ENCODE peak calls at places on chromosomes 2 and 18, in five cellular contexts. P, V, O, K and Y are unnamed samples.

GRCh38 chr2:86274265-86274917 is 63.0 kb downstream of the REEP1 start:
- DNase-seq in P (no peak), V (peak), O (no peak), K (peak), Y (peak)

GRCh38 chr2:219454217-219454616 is 19.6 kb downstream of the SPEG start:
- DNase-seq in P (no peak), V (no peak), O (no peak), K (no peak), Y (no peak)

GRCh38 chr18:77250926-77251729 is 1.5 kb downstream of the GALR1 start:
- DNase-seq in P (no peak), V (no peak), O (peak), K (no peak), Y (no peak)

GRCh38 chr18:6960656-6961055 is 156.9 kb downstream of the LAMA1 start:
- DNase-seq in P (no peak), V (peak), O (no peak), K (no peak), Y (no peak)

GRCh38 chr2:158686166-158686792 is 108.8 kb upstream of the DAPL1 start:
- DNase-seq in P (no peak), V (no peak), O (no peak), K (no peak), Y (no peak)

GRCh38 chr2:26184555-26185303 is 11.8 kb downstream of the GAREM2 start:
- DNase-seq in P (peak), V (peak), O (peak), K (peak), Y (peak)

GRCh38 chr18:75005622-75006021 is 203.3 kb downstream of the PTGR3 start:
- DNase-seq in P (no peak), V (no peak), O (no peak), K (no peak), Y (no peak)

GRCh38 chr18:7977897-7978296 is 410.8 kb downstream of the PTPRM start:
- DNase-seq in P (no peak), V (no peak), O (no peak), K (no peak), Y (no peak)

GRCh38 chr2:43513216-43513615 is 82.6 kb downstream of the THADA start:
- DNase-seq in P (no peak), V (no peak), O (no peak), K (no peak), Y (no peak)

GRCh38 chr2:213640742-213641425 is 356.6 kb downstream of the SPAG16 start:
- DNase-seq in P (no peak), V (no peak), O (no peak), K (no peak), Y (no peak)

GRCh38 chr2:17182399-17182798 is 335.8 kb downstream of the RAD51AP2 start:
- DNase-seq in P (no peak), V (no peak), O (no peak), K (no peak), Y (no peak)

GRCh38 chr2:85921659-85922058 is 32.9 kb upstream of the ST3GAL5 start:
- DNase-seq in P (no peak), V (no peak), O (no peak), K (no peak), Y (no peak)

GRCh38 chr18:75364512-75364911 is 63.0 kb downstream of the SMIM21 start:
- DNase-seq in P (no peak), V (no peak), O (no peak), K (peak), Y (peak)

GRCh38 chr2:240095556-240096523 is 40.3 kb downstream of the COPS9 start:
- DNase-seq in P (no peak), V (no peak), O (peak), K (no peak), Y (no peak)

GRCh38 chr18:54161267-54161666 is 63.2 kb downstream of the MBD2 start:
- DNase-seq in P (no peak), V (no peak), O (no peak), K (no peak), Y (no peak)

GRCh38 chr2:121272596-121272995 is 12.4 kb downstream of the TFCP2L1 start:
- DNase-seq in P (no peak), V (no peak), O (no peak), K (no peak), Y (no peak)

GRCh38 chr2:24046599-24046929 is 627 bp downstream of the WDCP start:
- DNase-seq in P (no peak), V (no peak), O (no peak), K (no peak), Y (no peak)

GRCh38 chr18:55310044-55310676 is 277.8 kb downstream of the TCF4 start:
- DNase-seq in P (no peak), V (no peak), O (no peak), K (no peak), Y (no peak)

GRCh38 chr18:3595282-3596273 is 145.6 kb downstream of the TGIF1 start:
- DNase-seq in P (peak), V (peak), O (no peak), K (peak), Y (peak)

GRCh38 chr2:162233197-162233596 is 10.0 kb downstream of the FAP start:
- DNase-seq in P (no peak), V (peak), O (no peak), K (peak), Y (no peak)

GRCh38 chr18:35335861-35336260 is 8.4 kb downstream of the ZNF24 start:
- DNase-seq in P (no peak), V (no peak), O (no peak), K (no peak), Y (no peak)

GRCh38 chr18:47931707-47932103 is 1.2 kb upstream of the SMAD2 start:
- DNase-seq in P (peak), V (no peak), O (peak), K (peak), Y (peak)

GRCh38 chr2:231648579-231649174 is 56.0 kb downstream of the TEX44 start:
- DNase-seq in P (peak), V (peak), O (peak), K (peak), Y (peak)

GRCh38 chr2:117856415-117857210 is 42.1 kb downstream of the DDX18 start:
- DNase-seq in P (no peak), V (peak), O (peak), K (no peak), Y (no peak)

GRCh38 chr2:187453078-187453641 is 5.1 kb upstream of the CALCRL start:
- DNase-seq in P (no peak), V (no peak), O (peak), K (peak), Y (no peak)

GRCh38 chr18:61551586-61551985 is 218.4 kb downstream of the CDH20 start:
- DNase-seq in P (peak), V (peak), O (peak), K (peak), Y (peak)

GRCh38 chr18:77366725-77367641 is 117.3 kb downstream of the GALR1 start:
- DNase-seq in P (no peak), V (peak), O (peak), K (peak), Y (no peak)

DNA sequence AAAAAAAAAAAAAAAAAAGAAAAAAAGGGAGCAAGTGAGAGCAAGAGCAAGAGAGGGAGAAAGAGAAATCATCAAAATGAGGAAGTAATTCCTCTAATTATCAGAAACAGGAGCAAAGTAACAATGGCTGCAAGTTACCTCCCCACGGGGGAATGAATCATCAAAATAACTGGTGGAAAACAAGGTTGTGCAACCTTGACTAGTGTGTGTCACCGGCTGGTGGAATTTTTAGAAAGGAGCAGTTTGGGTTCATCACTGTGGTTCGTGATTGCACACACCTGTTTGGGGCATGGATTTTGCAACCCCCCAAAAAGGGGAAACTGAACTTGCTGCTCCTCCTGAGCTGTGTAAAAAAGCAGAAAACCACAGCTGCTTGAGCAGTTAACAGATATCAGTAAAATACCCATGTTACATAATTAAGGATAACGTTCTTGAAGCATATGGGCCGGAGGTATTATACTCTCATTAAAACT is 184.0 kb upstream of the ZEB2 start:
- DNase-seq in P (peak), V (peak), O (no peak), K (peak), Y (peak)
- TF ChIP-seq CTCF in P (no peak), V (no peak), O (no peak), K (no peak), Y (no peak)

DNA sequence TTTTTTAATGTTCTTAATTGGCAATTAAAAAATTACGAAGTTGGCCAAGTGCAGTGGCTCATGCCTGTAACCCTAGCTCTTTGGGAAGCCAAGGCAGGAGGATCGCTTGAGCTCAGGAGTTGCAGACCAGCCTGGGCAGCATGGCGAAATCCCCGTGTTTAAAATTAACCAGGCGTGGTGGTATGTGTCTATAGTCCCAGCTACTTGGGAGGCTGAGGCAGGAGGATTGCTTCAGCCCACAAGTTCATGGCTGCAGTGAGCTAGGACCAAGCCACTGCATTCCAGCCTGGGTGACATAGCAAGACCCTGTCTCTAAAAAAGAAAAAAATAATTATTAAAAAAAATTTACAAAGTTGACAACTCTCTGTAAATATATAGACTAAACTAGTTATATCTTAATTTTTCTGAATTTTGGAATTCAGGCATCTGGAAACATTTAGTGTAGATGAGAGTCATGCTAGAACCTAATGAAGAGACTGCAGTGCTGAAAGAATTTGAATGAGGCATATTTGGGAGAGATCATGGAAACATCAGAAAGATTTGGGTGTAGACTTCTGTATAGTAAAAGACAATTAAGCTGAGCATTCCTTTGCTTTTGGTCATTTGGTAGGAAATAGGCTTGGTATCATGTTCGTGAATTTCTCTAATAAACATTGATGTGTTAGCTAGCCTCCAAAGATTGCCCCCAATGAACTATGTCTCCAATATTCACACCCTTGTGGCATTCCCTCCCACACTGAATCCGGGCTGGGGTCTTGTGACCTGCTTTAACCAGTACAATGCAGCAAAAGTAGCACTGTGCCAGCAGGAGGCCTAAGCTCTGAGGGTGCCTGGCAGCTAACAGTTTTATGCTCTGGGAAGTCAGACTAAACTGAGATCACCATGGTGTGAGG is 4.2 kb upstream of the ROCK1 start:
- DNase-seq in P (no peak), V (peak), O (peak), K (peak), Y (peak)
- TF ChIP-seq CTCF in P (no peak), V (no peak), O (no peak), K (no peak), Y (no peak)

GRCh38 chr2:10323535-10323934 is 20.8 kb downstream of the HPCAL1 start:
- DNase-seq in P (no peak), V (no peak), O (no peak), K (no peak), Y (no peak)

GRCh38 chr2:10322973-10323372 is 20.3 kb downstream of the HPCAL1 start:
- DNase-seq in P (no peak), V (no peak), O (no peak), K (no peak), Y (no peak)

GRCh38 chr2:10326151-10326616 is 23.5 kb downstream of the HPCAL1 start:
- DNase-seq in P (no peak), V (no peak), O (no peak), K (no peak), Y (no peak)

GRCh38 chr2:10326707-10327594 is 24.2 kb downstream of the HPCAL1 start:
- DNase-seq in P (peak), V (no peak), O (no peak), K (no peak), Y (no peak)

DNA sequence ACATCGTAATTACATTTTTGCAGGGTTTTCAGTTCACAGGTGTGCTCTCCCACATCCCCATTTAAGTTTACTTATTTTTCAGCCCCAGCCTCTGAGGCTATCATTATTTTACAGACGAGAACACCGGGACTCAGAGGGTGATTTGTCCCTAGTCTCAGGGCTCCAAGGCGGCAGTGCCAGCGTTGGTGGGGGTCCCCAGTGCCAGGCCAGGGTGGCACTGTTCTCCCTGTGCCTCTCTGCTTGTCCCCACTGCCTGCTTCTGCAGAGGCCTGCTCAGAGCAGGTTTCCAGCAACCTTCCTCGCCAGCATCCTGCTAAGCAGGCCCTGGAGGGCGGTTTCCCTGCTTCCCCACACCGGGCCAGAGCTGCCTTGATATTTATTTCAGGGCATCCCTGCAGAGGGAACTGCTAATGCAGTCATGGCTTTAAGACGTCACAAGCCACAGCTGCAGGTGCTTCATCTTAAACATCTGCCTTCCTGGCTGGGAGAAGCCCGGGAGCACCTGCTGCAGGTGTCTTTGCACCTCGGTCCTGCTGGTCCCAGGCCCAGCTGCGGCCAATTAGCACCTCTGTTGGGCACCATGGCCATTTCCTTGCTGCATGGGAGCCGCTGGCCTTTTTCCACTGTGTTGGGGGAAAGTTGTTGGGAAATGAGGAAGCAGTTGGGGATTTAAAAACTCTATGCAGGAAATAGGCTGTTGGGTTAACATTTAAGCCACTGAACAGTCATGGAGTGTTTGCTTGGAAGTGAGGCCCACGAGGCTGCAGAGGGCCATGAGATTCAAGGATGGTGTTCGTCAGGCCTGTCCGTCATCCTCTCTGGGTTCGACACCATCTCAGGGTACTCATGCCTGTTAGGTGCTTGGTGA is 22.8 kb downstream of the HPCAL1 start:
- DNase-seq in P (peak), V (no peak), O (no peak), K (no peak), Y (no peak)
- TF ChIP-seq CTCF in P (no peak), V (no peak), O (no peak), K (no peak), Y (no peak)

DNA sequence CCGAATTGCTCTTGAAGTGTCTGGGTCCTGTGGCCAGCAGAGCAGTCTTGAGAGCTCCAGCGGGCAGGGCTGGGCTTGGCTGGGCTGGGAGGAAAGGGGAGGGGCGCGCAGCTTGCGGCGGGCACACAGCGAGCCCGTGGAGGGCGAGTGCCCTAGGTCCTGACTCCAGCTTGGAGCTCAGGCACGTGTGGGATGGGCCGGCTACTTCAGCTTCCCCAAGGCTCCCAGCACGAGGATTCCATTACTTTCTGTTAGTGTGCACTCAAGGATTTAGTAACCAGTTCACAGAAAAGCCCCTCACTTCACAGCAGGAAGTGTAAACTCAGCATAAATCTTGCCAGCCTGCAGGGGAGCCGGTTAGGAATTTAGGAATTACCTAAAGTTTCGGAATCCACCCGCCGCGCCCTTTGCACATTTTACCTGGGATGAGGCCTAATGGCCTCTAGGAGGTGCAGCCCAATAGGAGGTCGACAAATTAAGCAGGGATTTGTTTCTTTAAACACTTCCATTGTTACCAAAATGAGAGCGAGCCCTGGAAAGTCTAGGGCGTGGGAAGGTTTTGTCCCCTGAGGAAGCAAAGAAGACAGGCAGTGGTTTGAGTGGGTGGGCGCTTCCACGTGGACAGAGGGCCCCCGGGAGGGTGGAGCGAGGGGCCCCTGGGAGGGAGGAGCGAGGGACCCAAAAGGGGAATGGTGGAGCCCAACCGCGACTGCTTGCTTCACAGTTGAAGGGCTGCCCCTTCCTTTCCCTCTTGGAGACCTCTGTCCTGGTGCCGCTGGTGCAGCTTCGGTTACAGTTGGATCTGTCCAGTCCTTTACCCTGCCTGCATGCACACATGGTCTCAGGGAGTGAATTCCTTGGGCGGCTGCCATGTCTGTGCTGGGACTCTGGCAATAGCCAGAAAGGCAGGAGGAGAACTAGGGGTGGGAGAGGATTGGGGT is 93.3 kb downstream of the CTAGE1 start:
- DNase-seq in P (no peak), V (no peak), O (peak), K (no peak), Y (peak)
- TF ChIP-seq CTCF in P (no peak), V (peak), O (peak), K (no peak), Y (no peak)

DNA sequence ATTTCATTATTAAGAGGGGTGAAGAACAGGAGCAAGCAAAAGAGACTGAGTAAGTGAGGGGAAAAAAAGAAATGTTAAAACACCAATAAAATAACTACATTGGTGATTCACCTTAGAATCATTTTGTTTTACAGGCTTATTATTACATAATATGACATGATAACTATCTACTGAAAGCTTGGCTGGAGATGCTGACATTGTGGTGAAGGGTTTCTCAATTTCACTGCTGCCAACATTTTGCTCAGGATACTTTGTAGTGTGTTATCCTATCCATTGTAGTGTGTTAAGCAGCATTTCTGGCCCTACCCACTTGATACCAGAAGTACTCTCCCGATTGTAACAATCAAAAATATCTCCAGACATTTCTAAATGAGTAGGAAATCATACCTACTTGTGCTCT is 1564.7 kb upstream of the NXPH2 start:
- DNase-seq in P (no peak), V (peak), O (no peak), K (peak), Y (no peak)
- TF ChIP-seq CTCF in P (no peak), V (no peak), O (no peak), K (no peak), Y (no peak)

GRCh38 chr18:477565-477964 is 22.9 kb downstream of the COLEC12 start:
- DNase-seq in P (peak), V (no peak), O (peak), K (no peak), Y (peak)
- TF ChIP-seq CTCF in P (peak), V (peak), O (peak), K (peak), Y (no peak)

DNA sequence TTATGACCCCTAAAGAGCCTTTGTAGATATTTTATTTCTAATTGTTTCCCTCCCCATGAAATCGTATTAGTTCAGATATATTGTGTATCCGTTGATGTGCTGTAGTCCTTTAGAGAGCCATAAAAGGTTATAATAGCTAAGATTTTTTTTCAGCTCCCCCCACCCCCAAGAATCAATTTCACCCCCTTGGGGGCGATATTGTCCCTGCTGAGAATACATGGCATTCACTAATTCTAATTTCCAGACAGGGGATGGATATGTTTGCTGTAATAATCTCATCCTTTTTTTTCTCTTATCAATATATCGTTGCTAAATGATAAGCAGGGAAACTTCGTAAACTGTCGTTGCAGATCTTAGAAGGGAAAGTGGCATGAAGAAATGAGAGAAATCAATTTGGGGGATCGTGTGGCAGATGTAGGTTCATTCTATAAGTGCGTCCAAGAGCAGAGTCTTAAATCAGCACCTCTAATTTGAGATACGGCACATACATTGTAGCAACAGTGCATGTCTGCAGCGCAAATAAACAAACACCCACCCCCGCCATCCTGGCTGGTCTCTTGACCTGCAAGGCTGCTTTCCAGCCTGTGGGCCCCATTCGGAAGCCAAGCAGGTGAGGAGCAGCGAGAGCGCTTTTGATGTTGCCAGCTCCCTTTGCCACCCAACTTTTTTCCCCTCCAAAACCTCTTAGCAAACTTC is 530.9 kb downstream of the TMEM182 start:
- DNase-seq in P (no peak), V (no peak), O (peak), K (no peak), Y (no peak)
- TF ChIP-seq CTCF in P (peak), V (no peak), O (peak), K (no peak), Y (no peak)